ENCODE peak calls at places on chromosomes 3 and 15, in five cellular contexts. One of them, this sample, is unnamed.

GRCh38 chr3:45572755-45573154 is 21.8 kb upstream of the LIMD1 start:
- DNase-seq in lower lobe of right lung: no peak
- DNase-seq in cardiac fibroblast: no peak
- DNase-seq in adrenal gland: no peak
- DNase-seq in spleen: no peak
- DNase-seq in this sample: no peak

GRCh38 chr3:105274958-105275357 is 91.8 kb upstream of the ALCAM start:
- DNase-seq in adrenal gland: no peak
- DNase-seq in spleen: no peak
- DNase-seq in cardiac fibroblast: peak
- DNase-seq in lower lobe of right lung: no peak
- DNase-seq in this sample: peak

GRCh38 chr3:77186728-77187127 is 146.8 kb downstream of the ROBO2 start:
- DNase-seq in cardiac fibroblast: peak
- DNase-seq in adrenal gland: no peak
- DNase-seq in spleen: no peak
- DNase-seq in lower lobe of right lung: no peak
- DNase-seq in this sample: no peak

GRCh38 chr15:40776537-40777141 is 6.9 kb downstream of the C15orf62 start:
- DNase-seq in cardiac fibroblast: peak
- DNase-seq in adrenal gland: no peak
- DNase-seq in spleen: peak
- DNase-seq in lower lobe of right lung: peak
- DNase-seq in this sample: peak

GRCh38 chr15:57213783-57214366 is 162.4 kb upstream of the CGNL1 start:
- DNase-seq in cardiac fibroblast: peak
- DNase-seq in spleen: no peak
- DNase-seq in adrenal gland: no peak
- DNase-seq in lower lobe of right lung: no peak
- DNase-seq in this sample: peak

GRCh38 chr3:184583345-184584000 is 21.9 kb downstream of the EPHB3 start:
- DNase-seq in cardiac fibroblast: no peak
- DNase-seq in spleen: no peak
- DNase-seq in lower lobe of right lung: no peak
- DNase-seq in adrenal gland: no peak
- DNase-seq in this sample: peak

GRCh38 chr3:24235121-24235520 is 259.5 kb downstream of the THRB start:
- DNase-seq in spleen: no peak
- DNase-seq in adrenal gland: no peak
- DNase-seq in lower lobe of right lung: no peak
- DNase-seq in cardiac fibroblast: peak
- DNase-seq in this sample: no peak

GRCh38 chr15:42182976-42183375 is 25.1 kb downstream of the VPS39 start:
- DNase-seq in lower lobe of right lung: peak
- DNase-seq in cardiac fibroblast: no peak
- DNase-seq in spleen: no peak
- DNase-seq in adrenal gland: no peak
- DNase-seq in this sample: no peak

GRCh38 chr3:4492240-4493007 is 724 bp upstream of the ITPR1 start:
- DNase-seq in lower lobe of right lung: peak
- DNase-seq in adrenal gland: peak
- DNase-seq in cardiac fibroblast: peak
- DNase-seq in spleen: peak
- DNase-seq in this sample: peak

GRCh38 chr15:61141497-61142125 is 87.5 kb downstream of the RORA start:
- DNase-seq in adrenal gland: no peak
- DNase-seq in spleen: no peak
- DNase-seq in lower lobe of right lung: no peak
- DNase-seq in cardiac fibroblast: no peak
- DNase-seq in this sample: no peak

GRCh38 chr3:107235923-107236315 is 141.3 kb upstream of the CCDC54 start:
- DNase-seq in adrenal gland: peak
- DNase-seq in spleen: no peak
- DNase-seq in cardiac fibroblast: peak
- DNase-seq in lower lobe of right lung: no peak
- DNase-seq in this sample: peak

GRCh38 chr3:8757551-8758518 is 11.6 kb downstream of the OXTR start:
- DNase-seq in spleen: no peak
- DNase-seq in adrenal gland: peak
- DNase-seq in lower lobe of right lung: no peak
- DNase-seq in cardiac fibroblast: peak
- DNase-seq in this sample: peak

GRCh38 chr3:127690823-127691452 is 18.2 kb downstream of the ABTB1 start:
- DNase-seq in lower lobe of right lung: peak
- DNase-seq in cardiac fibroblast: peak
- DNase-seq in spleen: peak
- DNase-seq in adrenal gland: peak
- DNase-seq in this sample: peak

GRCh38 chr15:35529784-35530183 is 16.2 kb downstream of the DPH6 start:
- DNase-seq in spleen: no peak
- DNase-seq in adrenal gland: no peak
- DNase-seq in cardiac fibroblast: no peak
- DNase-seq in lower lobe of right lung: no peak
- DNase-seq in this sample: no peak

GRCh38 chr15:48592929-48593328 is 52.6 kb downstream of the FBN1 start:
- DNase-seq in cardiac fibroblast: peak
- DNase-seq in lower lobe of right lung: no peak
- DNase-seq in adrenal gland: no peak
- DNase-seq in spleen: no peak
- DNase-seq in this sample: peak

DNA sequence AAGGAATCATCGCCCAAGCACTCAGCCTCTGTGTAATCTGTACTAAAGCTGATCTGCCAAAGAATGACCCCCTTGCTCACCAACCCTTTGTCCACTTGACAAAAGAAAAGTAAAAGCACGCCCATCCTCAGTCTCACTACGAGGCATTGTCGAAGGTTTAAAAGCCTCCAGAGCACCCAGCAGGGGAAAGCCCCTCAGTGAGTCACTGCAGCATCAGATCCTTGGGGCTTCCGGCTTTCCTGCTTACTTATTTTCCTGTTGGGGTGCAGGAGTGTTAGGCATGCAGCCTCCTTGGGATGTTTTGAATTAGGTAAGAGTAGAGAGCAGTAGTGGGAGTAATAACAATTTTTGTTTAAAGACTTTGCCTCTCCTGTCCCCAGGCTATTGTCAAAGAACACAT is 216.1 kb downstream of the MTHFS start:
- DNase-seq in spleen: no peak
- DNase-seq in lower lobe of right lung: no peak
- DNase-seq in adrenal gland: no peak
- DNase-seq in cardiac fibroblast: peak
- DNase-seq in this sample: peak
- H3K4me3 ChIP-seq in spleen: no peak
- H3K4me3 ChIP-seq in lower lobe of right lung: no peak
- H3K4me3 ChIP-seq in adrenal gland: no peak
- H3K4me3 ChIP-seq in cardiac fibroblast: no peak
- H3K4me3 ChIP-seq in this sample: no peak

GRCh38 chr3:126487151-126487771 is 11.6 kb upstream of the ZXDC start:
- DNase-seq in adrenal gland: peak
- DNase-seq in lower lobe of right lung: peak
- DNase-seq in spleen: peak
- DNase-seq in cardiac fibroblast: peak
- DNase-seq in this sample: no peak
- TF ChIP-seq CTCF in adrenal gland: peak
- TF ChIP-seq CTCF in lower lobe of right lung: no peak
- TF ChIP-seq CTCF in spleen: peak
- TF ChIP-seq CTCF in cardiac fibroblast: peak
- TF ChIP-seq CTCF in this sample: peak

GRCh38 chr3:2097641-2098191 is 950 bp upstream of the CNTN4 start:
- DNase-seq in adrenal gland: no peak
- DNase-seq in lower lobe of right lung: no peak
- DNase-seq in spleen: no peak
- DNase-seq in cardiac fibroblast: no peak
- DNase-seq in this sample: no peak

GRCh38 chr3:2096196-2096595 is 2.5 kb upstream of the CNTN4 start:
- DNase-seq in cardiac fibroblast: no peak
- DNase-seq in lower lobe of right lung: no peak
- DNase-seq in spleen: no peak
- DNase-seq in adrenal gland: no peak
- DNase-seq in this sample: no peak

GRCh38 chr3:2099028-2099671 is 484 bp downstream of the CNTN4 start:
- DNase-seq in spleen: no peak
- DNase-seq in cardiac fibroblast: no peak
- DNase-seq in lower lobe of right lung: peak
- DNase-seq in adrenal gland: no peak
- DNase-seq in this sample: no peak

GRCh38 chr3:2098398-2099027 is at the start of gene CNTN4:
- DNase-seq in lower lobe of right lung: peak
- DNase-seq in spleen: no peak
- DNase-seq in cardiac fibroblast: no peak
- DNase-seq in adrenal gland: no peak
- DNase-seq in this sample: no peak

DNA sequence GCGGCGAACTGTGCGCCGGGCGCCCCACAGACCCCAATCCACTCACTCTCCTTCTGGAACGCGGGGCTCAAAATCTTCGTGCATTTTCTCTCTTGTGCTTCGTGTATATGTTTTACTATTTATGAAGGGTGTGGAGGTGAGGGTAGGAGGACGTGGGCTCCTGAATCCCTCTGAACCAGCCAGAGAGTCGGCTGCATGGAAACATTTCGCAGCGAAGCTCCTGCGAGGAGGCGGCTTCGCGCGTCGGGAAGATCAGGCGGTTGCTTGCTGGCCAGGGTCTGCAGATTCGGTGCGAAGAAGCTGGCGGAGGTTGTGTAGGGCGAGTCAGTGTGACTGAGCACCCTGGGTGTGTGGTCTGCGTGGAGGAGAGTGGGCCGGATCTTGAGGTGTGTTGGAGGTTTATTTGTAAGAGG is 1.1 kb downstream of the CNTN4 start:
- DNase-seq in spleen: no peak
- DNase-seq in lower lobe of right lung: no peak
- DNase-seq in adrenal gland: no peak
- DNase-seq in cardiac fibroblast: no peak
- DNase-seq in this sample: no peak
- H3K4me3 ChIP-seq in spleen: no peak
- H3K4me3 ChIP-seq in lower lobe of right lung: peak
- H3K4me3 ChIP-seq in adrenal gland: peak
- H3K4me3 ChIP-seq in cardiac fibroblast: no peak
- H3K4me3 ChIP-seq in this sample: no peak

GRCh38 chr3:66140763-66141372 is 79.9 kb upstream of the SLC25A26 start:
- DNase-seq in cardiac fibroblast: no peak
- DNase-seq in spleen: no peak
- DNase-seq in lower lobe of right lung: no peak
- DNase-seq in adrenal gland: no peak
- DNase-seq in this sample: no peak
- TF ChIP-seq CTCF in cardiac fibroblast: no peak
- TF ChIP-seq CTCF in spleen: no peak
- TF ChIP-seq CTCF in lower lobe of right lung: no peak
- TF ChIP-seq CTCF in adrenal gland: no peak
- TF ChIP-seq CTCF in this sample: no peak

DNA sequence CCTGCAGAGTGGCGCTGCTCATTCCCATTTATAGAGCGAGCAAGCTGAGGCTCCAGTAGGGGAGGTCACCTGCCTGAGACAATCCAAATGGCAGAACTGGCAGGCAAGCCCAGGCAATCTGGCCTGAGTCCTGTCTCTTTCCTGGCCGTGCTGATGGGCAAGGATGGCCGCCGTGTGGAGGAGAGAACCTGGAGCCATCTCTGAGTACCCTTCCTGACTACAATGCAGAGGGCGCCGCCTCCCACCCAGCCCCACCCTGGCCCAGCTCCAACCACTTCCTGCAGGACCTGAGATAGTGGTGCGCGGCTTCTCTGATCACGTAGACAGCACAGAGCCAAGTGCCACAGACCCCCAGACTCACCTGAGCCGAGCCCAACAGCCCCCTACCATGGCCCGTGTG is 7.0 kb downstream of the TLR9 start:
- DNase-seq in adrenal gland: no peak
- DNase-seq in lower lobe of right lung: no peak
- DNase-seq in spleen: peak
- DNase-seq in cardiac fibroblast: no peak
- DNase-seq in this sample: no peak
- H3K4me3 ChIP-seq in adrenal gland: no peak
- H3K4me3 ChIP-seq in lower lobe of right lung: no peak
- H3K4me3 ChIP-seq in spleen: no peak
- H3K4me3 ChIP-seq in cardiac fibroblast: no peak
- H3K4me3 ChIP-seq in this sample: no peak

This sample was measured in fibroblast of the aortic adventitia.